ENCODE peak calls at places on chromosomes 3 and 15, in ten cellular contexts. K is progenitor cell of endocrine pancreas; N is CD4-positive, alpha-beta T cell; R is A549; H is fibroblast of lung; C is lower lobe of right lung; J is fibroblast of mammary gland; L is nephron progenitor cell; X is glutamatergic neuron; Y is AG10803. T is an unnamed sample.
A peak's percentile ranks its signal among the peaks of the same experiment; 100 is the strongest.

GRCh38 chr3:169260296-169260695 is 403.2 kb downstream of the MECOM start:
- DNase-seq in Y (peak; percentile 15), J (peak; percentile 23), K (no peak), H (peak; percentile 22), R (no peak), X (no peak), N (no peak), L (no peak), C (no peak), T (no peak)

GRCh38 chr15:81293728-81294500 is 30.0 kb downstream of the STARD5 start:
- DNase-seq in J (no peak), X (no peak), H (no peak), N (peak; percentile 64), Y (no peak), R (no peak), K (no peak), C (peak; percentile 72), L (no peak), T (peak; percentile 48)

GRCh38 chr3:12265558-12265957 is 23.3 kb upstream of the PPARG start:
- DNase-seq in J (no peak), K (no peak), Y (no peak), N (no peak), L (no peak), H (no peak), R (no peak), C (no peak), X (no peak), T (no peak)

GRCh38 chr15:37698679-37699078 is 235.8 kb upstream of the TMCO5A start:
- DNase-seq in X (no peak), N (no peak), Y (peak; percentile 3), K (no peak), H (peak; percentile 10), L (no peak), C (no peak), J (peak; percentile 21), R (no peak), T (no peak)

GRCh38 chr3:64687781-64688515 is at the start of gene ADAMTS9:
- DNase-seq in X (peak; percentile 77), C (peak; percentile 77), H (peak; percentile 73), J (peak; percentile 54), N (no peak), Y (peak; percentile 66), L (peak; percentile 83), R (peak; percentile 15), K (peak; percentile 64), T (no peak)

GRCh38 chr3:59424268-59425010 is 374.6 kb upstream of the CFAP20DC start:
- DNase-seq in Y (peak; percentile 93), N (peak; percentile 5), R (no peak), K (no peak), H (peak; percentile 92), J (peak; percentile 92), L (no peak), X (no peak), C (no peak), T (peak; percentile 17)

GRCh38 chr15:75031773-75032302 is 8.4 kb downstream of the PPCDC start:
- DNase-seq in Y (no peak), L (no peak), C (no peak), K (no peak), N (no peak), X (no peak), J (no peak), H (no peak), R (no peak), T (no peak)

GRCh38 chr3:23004971-23005370 is 198.2 kb upstream of the UBE2E2 start:
- DNase-seq in J (peak; percentile 84), C (no peak), X (no peak), N (no peak), Y (peak; percentile 67), R (peak; percentile 15), K (no peak), H (peak; percentile 90), L (no peak), T (no peak)

GRCh38 chr3:48983096-48983495 is 6.9 kb upstream of the P4HTM start:
- DNase-seq in X (no peak), H (no peak), C (no peak), K (no peak), L (no peak), R (no peak), N (no peak), J (no peak), Y (no peak), T (no peak)

GRCh38 chr3:125054436-125055164 is 1.2 kb downstream of the HEG1 start:
- DNase-seq in K (no peak), C (no peak), R (peak; percentile 49), H (peak; percentile 53), Y (peak; percentile 67), X (no peak), L (no peak), J (peak; percentile 76), N (no peak), T (peak; percentile 25)

GRCh38 chr15:28100516-28101195 is 1.5 kb upstream of the OCA2 start:
- DNase-seq in K (no peak), J (no peak), N (no peak), R (no peak), H (no peak), Y (no peak), C (no peak), X (no peak), L (no peak), T (no peak)

GRCh38 chr15:75578206-75578947 is 738 bp downstream of the PTPN9 start:
- DNase-seq in J (no peak), R (no peak), N (peak; percentile 2), H (peak; percentile 34), K (peak; percentile 24), L (peak; percentile 47), X (peak; percentile 43), Y (no peak), C (peak; percentile 62), T (peak; percentile 50)

GRCh38 chr3:188397766-188398705 is 244.1 kb downstream of the LPP start:
- DNase-seq in R (no peak), N (no peak), L (no peak), X (no peak), C (no peak), J (no peak), K (no peak), H (no peak), Y (no peak), T (no peak)

GRCh38 chr3:31620656-31621055 is 87.9 kb downstream of the STT3B start:
- DNase-seq in L (no peak), J (peak; percentile 25), X (no peak), K (no peak), R (no peak), N (no peak), H (peak; percentile 6), Y (no peak), C (no peak), T (no peak)

GRCh38 chr3:149180057-149180573 is 41.5 kb downstream of the CP start:
- DNase-seq in K (no peak), R (peak; percentile 93), C (peak; percentile 57), J (peak; percentile 100), N (no peak), L (no peak), Y (peak; percentile 100), X (no peak), H (peak; percentile 99), T (no peak)

GRCh38 chr3:152517517-152517916 is 248.8 kb downstream of the MBNL1 start:
- DNase-seq in K (no peak), L (no peak), H (no peak), X (no peak), N (no peak), C (no peak), J (no peak), R (no peak), Y (no peak), T (no peak)

GRCh38 chr3:5891721-5892120 is 704.2 kb downstream of the EDEM1 start:
- DNase-seq in Y (no peak), J (no peak), C (no peak), L (no peak), N (no peak), X (no peak), H (peak; percentile 0), R (no peak), K (no peak), T (no peak)

GRCh38 chr15:47675735-47676134 is 41.6 kb upstream of the SEMA6D start:
- DNase-seq in H (no peak), L (no peak), C (no peak), J (no peak), K (no peak), R (no peak), N (no peak), X (no peak), Y (no peak), T (no peak)

GRCh38 chr3:9195390-9195789 is 54.1 kb downstream of the SRGAP3 start:
- DNase-seq in H (no peak), X (no peak), J (no peak), Y (no peak), C (no peak), L (no peak), R (no peak), K (no peak), N (no peak), T (no peak)

GRCh38 chr3:12458901-12459300 is 25.4 kb upstream of the TSEN2 start:
- DNase-seq in R (no peak), C (peak; percentile 88), H (no peak), N (no peak), Y (no peak), X (no peak), L (no peak), K (no peak), J (no peak), T (no peak)

GRCh38 chr15:55789066-55789660 is 46.2 kb upstream of the PRTG start:
- DNase-seq in H (no peak), X (peak; percentile 36), N (peak; percentile 25), R (no peak), C (no peak), J (peak; percentile 16), L (no peak), K (no peak), Y (no peak), T (no peak)

GRCh38 chr3:177802151-177802900 is 605.0 kb upstream of the TBL1XR1 start:
- DNase-seq in J (peak; percentile 74), K (no peak), C (no peak), Y (peak; percentile 68), X (no peak), H (peak; percentile 79), R (no peak), N (no peak), L (no peak), T (no peak)
- TF ChIP-seq CTCF in J (no peak), K (no peak), C (no peak), Y (no peak), X (no peak), H (no peak), R (no peak), N (no peak), L (no peak), T (no peak)

GRCh38 chr3:139455855-139456254 is 20.5 kb downstream of the RBP2 start:
- DNase-seq in J (no peak), H (no peak), K (no peak), Y (no peak), X (no peak), L (no peak), N (no peak), R (peak; percentile 4), C (no peak), T (no peak)
- TF ChIP-seq CTCF in J (no peak), H (no peak), K (peak; percentile 32), Y (no peak), X (peak; percentile 50), L (peak; percentile 11), N (no peak), R (no peak), C (no peak), T (no peak)

GRCh38 chr3:38088679-38089078 is 48.2 kb downstream of the ACAA1 start:
- DNase-seq in H (no peak), C (no peak), K (no peak), J (no peak), Y (no peak), L (no peak), X (no peak), N (no peak), R (no peak), T (no peak)
- TF ChIP-seq CTCF in H (no peak), C (no peak), K (no peak), J (no peak), Y (no peak), L (no peak), X (no peak), N (no peak), R (no peak), T (no peak)

GRCh38 chr3:88641033-88641604 is 466.3 kb upstream of the EPHA3 start:
- DNase-seq in K (no peak), C (no peak), R (no peak), X (no peak), N (no peak), J (no peak), H (no peak), L (no peak), Y (peak; percentile 11), T (no peak)
- TF ChIP-seq CTCF in K (no peak), C (no peak), R (no peak), X (no peak), N (no peak), J (no peak), H (no peak), L (no peak), Y (peak; percentile 37), T (no peak)